ENCODE peak calls at places on chromosomes 12 and 14, in four cellular contexts. Q, W, J and B are unnamed samples.

GRCh38 chr12:9721394-9722092 is 11.4 kb downstream of the CLECL1 start:
- DNase-seq in Q (no peak), W (no peak), J (peak), B (no peak)

GRCh38 chr12:54561164-54561563 is 11.8 kb downstream of the PDE1B start:
- DNase-seq in Q (no peak), W (no peak), J (no peak), B (no peak)

GRCh38 chr12:110780448-110780847 is 37.8 kb upstream of the PPP1CC start:
- DNase-seq in Q (no peak), W (no peak), J (no peak), B (no peak)

GRCh38 chr14:71574976-71575375 is 357.3 kb upstream of the RGS6 start:
- DNase-seq in Q (no peak), W (peak), J (peak), B (no peak)

GRCh38 chr14:24483604-24484252 is 24.3 kb downstream of the CMA1 start:
- DNase-seq in Q (peak), W (peak), J (peak), B (peak)

GRCh38 chr12:11701398-11701797 is 51.9 kb downstream of the ETV6 start:
- DNase-seq in Q (no peak), W (no peak), J (no peak), B (no peak)

GRCh38 chr12:106581543-106582263 is 1.1 kb upstream of the RFX4 start:
- DNase-seq in Q (no peak), W (no peak), J (no peak), B (no peak)

GRCh38 chr14:105204206-105204930 is 23.3 kb upstream of the NUDT14 start:
- DNase-seq in Q (peak), W (no peak), J (no peak), B (no peak)

GRCh38 chr14:44291516-44291915 is 215.6 kb downstream of the FSCB start:
- DNase-seq in Q (no peak), W (no peak), J (no peak), B (no peak)

GRCh38 chr12:131132118-131132892 is 178.6 kb downstream of the ADGRD1 start:
- DNase-seq in Q (peak), W (no peak), J (peak), B (peak)

GRCh38 chr12:57614178-57614947 is 3.1 kb downstream of the ARHGEF25 start:
- DNase-seq in Q (peak), W (no peak), J (peak), B (no peak)

GRCh38 chr14:30221546-30221945 is 293.9 kb upstream of the PRKD1 start:
- DNase-seq in Q (no peak), W (no peak), J (no peak), B (no peak)

GRCh38 chr14:98840511-98840910 is 431.5 kb downstream of the BCL11B start:
- DNase-seq in Q (no peak), W (no peak), J (no peak), B (no peak)

GRCh38 chr14:87698496-87698895 is 294.5 kb downstream of the GALC start:
- DNase-seq in Q (no peak), W (no peak), J (no peak), B (no peak)

GRCh38 chr14:29637406-29637805 is 290.2 kb downstream of the PRKD1 start:
- DNase-seq in Q (peak), W (peak), J (peak), B (no peak)

GRCh38 chr12:56086096-56086495 is 6.1 kb downstream of the ERBB3 start:
- DNase-seq in Q (peak), W (no peak), J (no peak), B (no peak)

GRCh38 chr12:1083888-1084262 is 92.9 kb downstream of the ERC1 start:
- DNase-seq in Q (peak), W (no peak), J (peak), B (no peak)

GRCh38 chr12:86666311-86666710 is 410.1 kb upstream of the MGAT4C start:
- DNase-seq in Q (no peak), W (no peak), J (peak), B (no peak)

GRCh38 chr12:26055087-26055486 is 69.8 kb downstream of the BHLHE41 start:
- DNase-seq in Q (no peak), W (no peak), J (no peak), B (no peak)

GRCh38 chr12:52125499-52125900 is 46.0 kb downstream of the SMIM41 start:
- DNase-seq in Q (no peak), W (no peak), J (no peak), B (no peak)

GRCh38 chr14:79802096-79802495 is 409.2 kb downstream of the DIO2 start:
- DNase-seq in Q (no peak), W (no peak), J (no peak), B (no peak)

GRCh38 chr14:68366656-68367055 is 426.2 kb downstream of the ZFP36L1 start:
- DNase-seq in Q (no peak), W (no peak), J (no peak), B (no peak)

GRCh38 chr14:53338192-53338591 is 185.1 kb upstream of the DDHD1 start:
- DNase-seq in Q (no peak), W (peak), J (peak), B (no peak)

GRCh38 chr12:12079291-12079690 is 8.6 kb downstream of the BCL2L14 start:
- DNase-seq in Q (no peak), W (peak), J (peak), B (no peak)

GRCh38 chr14:92728781-92729364 is 19.6 kb downstream of the LGMN start:
- DNase-seq in Q (peak), W (no peak), J (peak), B (peak)

GRCh38 chr14:95294834-95295599 is 24.7 kb downstream of the CLMN start:
- DNase-seq in Q (peak), W (peak), J (peak), B (no peak)

GRCh38 chr12:124053855-124054254 is 80.8 kb downstream of the ZNF664 start:
- DNase-seq in Q (no peak), W (no peak), J (peak), B (no peak)

GRCh38 chr12:116332705-116333380 is 55.4 kb upstream of the MED13L start:
- DNase-seq in Q (no peak), W (no peak), J (no peak), B (no peak)

GRCh38 chr12:94149781-94150482 is 1.6 kb downstream of the PLXNC1 start:
- DNase-seq in Q (peak), W (no peak), J (peak), B (no peak)

GRCh38 chr14:39988939-39989338 is 556.7 kb upstream of the FBXO33 start:
- DNase-seq in Q (peak), W (no peak), J (peak), B (peak)

GRCh38 chr14:64720190-64720589 is 16.0 kb downstream of the PLEKHG3 start:
- DNase-seq in Q (no peak), W (peak), J (peak), B (no peak)

GRCh38 chr14:52112336-52113018 is 43.6 kb upstream of the NID2 start:
- DNase-seq in Q (no peak), W (no peak), J (peak), B (no peak)